ENCODE peak calls at places on chromosome 4, in ten cellular contexts. One of them, this sample, is unnamed.

GRCh38 chr4:88743696-88744095 is 46.1 kb upstream of the NAP1L5 start:
- DNase-seq in psoas muscle: no peak
- DNase-seq in HepG2: no peak
- DNase-seq in IMR-90: peak
- DNase-seq in spleen: no peak
- DNase-seq in fibroblast of mammary gland: peak
- DNase-seq in uterus: no peak
- DNase-seq in A549: no peak
- DNase-seq in MM.1S: no peak
- DNase-seq in astrocyte: peak
- DNase-seq in this sample: no peak

GRCh38 chr4:48032721-48033120 is 16.1 kb downstream of the NIPAL1 start:
- DNase-seq in psoas muscle: no peak
- DNase-seq in HepG2: peak
- DNase-seq in IMR-90: no peak
- DNase-seq in spleen: no peak
- DNase-seq in fibroblast of mammary gland: peak
- DNase-seq in uterus: no peak
- DNase-seq in A549: no peak
- DNase-seq in MM.1S: no peak
- DNase-seq in astrocyte: no peak
- DNase-seq in this sample: no peak

GRCh38 chr4:84418032-84418709 is 80.9 kb downstream of the NKX6-1 start:
- DNase-seq in psoas muscle: no peak
- DNase-seq in HepG2: no peak
- DNase-seq in IMR-90: no peak
- DNase-seq in spleen: no peak
- DNase-seq in fibroblast of mammary gland: no peak
- DNase-seq in uterus: no peak
- DNase-seq in A549: no peak
- DNase-seq in MM.1S: no peak
- DNase-seq in astrocyte: no peak
- DNase-seq in this sample: no peak

GRCh38 chr4:165379662-165380061 is 854 bp downstream of the CPE start:
- DNase-seq in psoas muscle: peak
- DNase-seq in HepG2: peak
- DNase-seq in IMR-90: no peak
- DNase-seq in spleen: no peak
- DNase-seq in fibroblast of mammary gland: no peak
- DNase-seq in uterus: peak
- DNase-seq in A549: no peak
- DNase-seq in MM.1S: no peak
- DNase-seq in astrocyte: peak
- DNase-seq in this sample: no peak

GRCh38 chr4:100428051-100428450 is 89.8 kb downstream of the EMCN start:
- DNase-seq in psoas muscle: no peak
- DNase-seq in HepG2: no peak
- DNase-seq in IMR-90: peak
- DNase-seq in spleen: no peak
- DNase-seq in fibroblast of mammary gland: peak
- DNase-seq in uterus: no peak
- DNase-seq in A549: peak
- DNase-seq in MM.1S: no peak
- DNase-seq in astrocyte: peak
- DNase-seq in this sample: no peak

GRCh38 chr4:58732973-58733372 is 1622.8 kb upstream of the IGFBP7 start:
- DNase-seq in psoas muscle: no peak
- DNase-seq in HepG2: no peak
- DNase-seq in IMR-90: no peak
- DNase-seq in spleen: no peak
- DNase-seq in fibroblast of mammary gland: no peak
- DNase-seq in uterus: no peak
- DNase-seq in A549: no peak
- DNase-seq in MM.1S: no peak
- DNase-seq in astrocyte: no peak
- DNase-seq in this sample: no peak

GRCh38 chr4:186839122-186840037 is 115.7 kb upstream of the FAT1 start:
- DNase-seq in psoas muscle: peak
- DNase-seq in HepG2: no peak
- DNase-seq in IMR-90: peak
- DNase-seq in spleen: no peak
- DNase-seq in fibroblast of mammary gland: peak
- DNase-seq in uterus: peak
- DNase-seq in A549: no peak
- DNase-seq in MM.1S: peak
- DNase-seq in astrocyte: peak
- DNase-seq in this sample: no peak

GRCh38 chr4:106247600-106247999 is 68.4 kb downstream of the TBCK start:
- DNase-seq in psoas muscle: no peak
- DNase-seq in HepG2: no peak
- DNase-seq in IMR-90: peak
- DNase-seq in spleen: no peak
- DNase-seq in fibroblast of mammary gland: no peak
- DNase-seq in uterus: no peak
- DNase-seq in A549: no peak
- DNase-seq in MM.1S: no peak
- DNase-seq in astrocyte: no peak
- DNase-seq in this sample: no peak

GRCh38 chr4:91840359-91840758 is 463.4 kb upstream of the GRID2 start:
- DNase-seq in psoas muscle: no peak
- DNase-seq in HepG2: peak
- DNase-seq in IMR-90: no peak
- DNase-seq in spleen: no peak
- DNase-seq in fibroblast of mammary gland: no peak
- DNase-seq in uterus: no peak
- DNase-seq in A549: no peak
- DNase-seq in MM.1S: no peak
- DNase-seq in astrocyte: no peak
- DNase-seq in this sample: peak

GRCh38 chr4:8707045-8707781 is 114.6 kb downstream of the CPZ start:
- DNase-seq in psoas muscle: no peak
- DNase-seq in HepG2: no peak
- DNase-seq in IMR-90: no peak
- DNase-seq in spleen: peak
- DNase-seq in fibroblast of mammary gland: no peak
- DNase-seq in uterus: no peak
- DNase-seq in A549: no peak
- DNase-seq in MM.1S: no peak
- DNase-seq in astrocyte: no peak
- DNase-seq in this sample: no peak

GRCh38 chr4:102438396-102438795 is 62.8 kb upstream of the NFKB1 start:
- DNase-seq in psoas muscle: no peak
- DNase-seq in HepG2: no peak
- DNase-seq in IMR-90: peak
- DNase-seq in spleen: no peak
- DNase-seq in fibroblast of mammary gland: peak
- DNase-seq in uterus: no peak
- DNase-seq in A549: peak
- DNase-seq in MM.1S: no peak
- DNase-seq in astrocyte: no peak
- DNase-seq in this sample: no peak

GRCh38 chr4:40214038-40214437 is 17.2 kb downstream of the RHOH start:
- DNase-seq in psoas muscle: no peak
- DNase-seq in HepG2: no peak
- DNase-seq in IMR-90: no peak
- DNase-seq in spleen: no peak
- DNase-seq in fibroblast of mammary gland: no peak
- DNase-seq in uterus: no peak
- DNase-seq in A549: no peak
- DNase-seq in MM.1S: no peak
- DNase-seq in astrocyte: no peak
- DNase-seq in this sample: no peak

GRCh38 chr4:40209401-40209800 is 12.6 kb downstream of the RHOH start:
- DNase-seq in psoas muscle: no peak
- DNase-seq in HepG2: no peak
- DNase-seq in IMR-90: no peak
- DNase-seq in spleen: no peak
- DNase-seq in fibroblast of mammary gland: no peak
- DNase-seq in uterus: no peak
- DNase-seq in A549: no peak
- DNase-seq in MM.1S: no peak
- DNase-seq in astrocyte: no peak
- DNase-seq in this sample: no peak

GRCh38 chr4:40211224-40212185 is 14.7 kb downstream of the RHOH start:
- DNase-seq in psoas muscle: no peak
- DNase-seq in HepG2: no peak
- DNase-seq in IMR-90: peak
- DNase-seq in spleen: no peak
- DNase-seq in fibroblast of mammary gland: peak
- DNase-seq in uterus: no peak
- DNase-seq in A549: no peak
- DNase-seq in MM.1S: no peak
- DNase-seq in astrocyte: no peak
- DNase-seq in this sample: no peak

GRCh38 chr4:40212674-40213504 is 16.1 kb downstream of the RHOH start:
- DNase-seq in psoas muscle: no peak
- DNase-seq in HepG2: no peak
- DNase-seq in IMR-90: peak
- DNase-seq in spleen: no peak
- DNase-seq in fibroblast of mammary gland: peak
- DNase-seq in uterus: no peak
- DNase-seq in A549: no peak
- DNase-seq in MM.1S: no peak
- DNase-seq in astrocyte: peak
- DNase-seq in this sample: no peak

GRCh38 chr4:40210776-40211175 is 13.9 kb downstream of the RHOH start:
- DNase-seq in psoas muscle: no peak
- DNase-seq in HepG2: no peak
- DNase-seq in IMR-90: no peak
- DNase-seq in spleen: no peak
- DNase-seq in fibroblast of mammary gland: no peak
- DNase-seq in uterus: no peak
- DNase-seq in A549: no peak
- DNase-seq in MM.1S: no peak
- DNase-seq in astrocyte: no peak
- DNase-seq in this sample: no peak
- H3K4me3 ChIP-seq in psoas muscle: no peak
- H3K4me3 ChIP-seq in HepG2: no peak
- H3K4me3 ChIP-seq in IMR-90: no peak
- H3K4me3 ChIP-seq in spleen: no peak
- H3K4me3 ChIP-seq in fibroblast of mammary gland: no peak
- H3K4me3 ChIP-seq in uterus: no peak
- H3K4me3 ChIP-seq in A549: no peak
- H3K4me3 ChIP-seq in MM.1S: no peak
- H3K4me3 ChIP-seq in astrocyte: no peak
- H3K4me3 ChIP-seq in this sample: no peak

DNA sequence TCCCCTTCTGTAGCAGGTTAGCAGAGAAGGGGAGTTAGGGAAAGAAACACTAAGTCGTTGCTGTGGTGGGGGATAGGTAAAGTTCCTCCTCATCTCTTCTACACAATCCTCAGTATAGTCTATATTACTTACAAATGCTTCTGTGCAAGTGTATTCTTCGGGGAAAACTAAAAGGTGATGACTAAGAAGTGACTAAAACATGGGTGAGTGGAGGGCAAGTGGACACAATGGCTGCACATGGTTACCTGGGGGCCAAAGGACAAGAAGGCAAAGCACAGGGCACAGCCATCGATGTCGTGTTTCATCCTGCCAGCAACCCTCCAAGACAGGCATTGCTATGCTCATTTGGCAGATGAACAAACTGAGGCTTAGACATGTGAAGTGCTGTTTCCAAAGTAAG is 35.5 kb upstream of the CCKAR start:
- DNase-seq in psoas muscle: no peak
- DNase-seq in HepG2: no peak
- DNase-seq in IMR-90: peak
- DNase-seq in spleen: no peak
- DNase-seq in fibroblast of mammary gland: peak
- DNase-seq in uterus: no peak
- DNase-seq in A549: no peak
- DNase-seq in MM.1S: no peak
- DNase-seq in astrocyte: peak
- DNase-seq in this sample: no peak
- H3K4me3 ChIP-seq in psoas muscle: no peak
- H3K4me3 ChIP-seq in HepG2: no peak
- H3K4me3 ChIP-seq in IMR-90: no peak
- H3K4me3 ChIP-seq in spleen: no peak
- H3K4me3 ChIP-seq in fibroblast of mammary gland: no peak
- H3K4me3 ChIP-seq in uterus: no peak
- H3K4me3 ChIP-seq in A549: no peak
- H3K4me3 ChIP-seq in MM.1S: no peak
- H3K4me3 ChIP-seq in astrocyte: no peak
- H3K4me3 ChIP-seq in this sample: no peak

DNA sequence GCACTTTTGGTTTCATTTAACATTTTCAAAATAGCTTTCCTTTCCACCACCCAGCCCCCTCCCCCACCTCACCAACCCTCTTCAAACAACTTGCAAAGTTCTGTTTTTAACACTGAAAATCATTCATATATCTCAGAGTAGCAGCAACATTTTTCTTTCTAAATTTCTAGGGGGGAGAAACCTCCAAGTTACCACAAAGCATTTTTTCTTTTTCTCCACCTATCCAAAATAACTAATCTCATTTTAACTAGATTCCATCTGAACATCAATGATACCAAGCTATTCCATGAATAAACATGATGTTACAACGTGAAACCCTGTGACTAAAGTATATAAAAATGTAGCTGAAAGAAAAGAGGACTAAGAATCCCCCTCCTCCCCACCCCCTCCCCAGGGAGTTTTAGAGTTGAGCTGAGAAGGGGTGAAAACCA is 5.3 kb downstream of the LDB2 start:
- DNase-seq in psoas muscle: no peak
- DNase-seq in HepG2: no peak
- DNase-seq in IMR-90: peak
- DNase-seq in spleen: no peak
- DNase-seq in fibroblast of mammary gland: peak
- DNase-seq in uterus: no peak
- DNase-seq in A549: no peak
- DNase-seq in MM.1S: peak
- DNase-seq in astrocyte: peak
- DNase-seq in this sample: no peak
- H3K4me3 ChIP-seq in psoas muscle: peak
- H3K4me3 ChIP-seq in HepG2: no peak
- H3K4me3 ChIP-seq in IMR-90: peak
- H3K4me3 ChIP-seq in spleen: no peak
- H3K4me3 ChIP-seq in fibroblast of mammary gland: peak
- H3K4me3 ChIP-seq in uterus: peak
- H3K4me3 ChIP-seq in A549: no peak
- H3K4me3 ChIP-seq in MM.1S: no peak
- H3K4me3 ChIP-seq in astrocyte: peak
- H3K4me3 ChIP-seq in this sample: no peak

DNA sequence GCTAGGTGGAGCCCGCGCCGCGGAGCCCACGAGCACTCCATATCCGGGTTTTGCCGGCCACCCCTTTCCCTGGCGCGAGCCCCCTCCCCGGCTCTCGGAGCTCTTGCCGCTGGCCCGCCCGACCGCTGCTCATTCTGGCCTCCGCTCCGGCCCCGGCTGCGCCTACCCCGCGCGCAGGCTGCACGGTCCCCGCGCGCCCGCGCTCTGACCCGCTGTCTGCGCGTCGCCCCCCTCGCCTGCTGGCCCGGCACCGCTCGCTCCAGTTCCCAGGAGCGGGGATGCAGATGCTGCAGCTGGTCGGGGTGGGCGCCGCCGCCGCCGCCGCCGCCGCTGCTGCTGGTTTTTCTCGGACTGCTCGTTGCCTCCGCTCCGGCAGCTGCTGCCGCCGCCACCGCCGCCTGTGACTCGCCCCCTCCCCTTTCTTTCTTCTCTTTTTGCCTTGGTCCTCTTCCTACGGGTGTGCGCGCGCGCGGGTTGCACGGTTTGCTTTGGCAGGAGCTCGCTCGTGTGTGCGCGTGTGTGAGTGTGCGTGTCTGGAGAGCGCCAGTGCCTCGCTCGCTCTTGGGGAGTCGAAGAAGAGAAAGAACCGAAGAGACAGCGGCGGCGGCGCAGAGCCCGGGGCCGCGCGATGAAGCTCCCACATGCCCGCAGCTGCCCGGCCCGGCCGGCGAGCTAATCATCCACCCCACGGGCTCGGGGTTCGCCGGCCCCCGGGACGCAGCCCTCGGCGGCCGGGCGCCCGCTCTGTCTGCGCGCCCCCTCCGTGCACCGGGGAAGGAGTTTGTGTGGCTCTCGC is at the start of gene ADGRL3:
- DNase-seq in psoas muscle: no peak
- DNase-seq in HepG2: no peak
- DNase-seq in IMR-90: peak
- DNase-seq in spleen: peak
- DNase-seq in fibroblast of mammary gland: peak
- DNase-seq in uterus: no peak
- DNase-seq in A549: no peak
- DNase-seq in MM.1S: no peak
- DNase-seq in astrocyte: peak
- DNase-seq in this sample: no peak
- H3K4me3 ChIP-seq in psoas muscle: peak
- H3K4me3 ChIP-seq in HepG2: peak
- H3K4me3 ChIP-seq in IMR-90: peak
- H3K4me3 ChIP-seq in spleen: peak
- H3K4me3 ChIP-seq in fibroblast of mammary gland: peak
- H3K4me3 ChIP-seq in uterus: peak
- H3K4me3 ChIP-seq in A549: peak
- H3K4me3 ChIP-seq in MM.1S: peak
- H3K4me3 ChIP-seq in astrocyte: peak
- H3K4me3 ChIP-seq in this sample: no peak

This sample was measured in LNCaP clone FGC.